ENCODE peak calls at places on chromosomes 16 and 17, in four cellular contexts. X, N, M and O are unnamed samples.

GRCh38 chr17:15951368-15952047 is 6.6 kb downstream of the ADORA2B start:
- DNase-seq in X (no peak), N (peak), M (no peak), O (no peak)

GRCh38 chr16:84055366-84055765 is 12.8 kb upstream of the SLC38A8 start:
- DNase-seq in X (no peak), N (peak), M (no peak), O (no peak)

GRCh38 chr17:42979511-42980273 is at the start of gene PTGES3L:
- DNase-seq in X (no peak), N (peak), M (peak), O (peak)

GRCh38 chr17:52048503-52048902 is 110.0 kb downstream of the CA10 start:
- DNase-seq in X (no peak), N (no peak), M (no peak), O (no peak)

GRCh38 chr17:81976332-81977210 is 858 bp upstream of the ASPSCR1 start:
- DNase-seq in X (no peak), N (no peak), M (peak), O (peak)

GRCh38 chr17:34598161-34598776 is 18.9 kb downstream of the TMEM132E start:
- DNase-seq in X (no peak), N (no peak), M (no peak), O (no peak)

GRCh38 chr17:60167095-60167741 is 17.4 kb downstream of the CA4 start:
- DNase-seq in X (no peak), N (no peak), M (no peak), O (no peak)

GRCh38 chr17:68599091-68599872 is 1.9 kb downstream of the FAM20A start:
- DNase-seq in X (no peak), N (no peak), M (no peak), O (no peak)

GRCh38 chr16:49280861-49281331 is 742 bp downstream of the CBLN1 start:
- DNase-seq in X (no peak), N (no peak), M (no peak), O (peak)

GRCh38 chr17:50028207-50029120 is 27.4 kb upstream of the ITGA3 start:
- DNase-seq in X (no peak), N (no peak), M (peak), O (peak)

GRCh38 chr17:43667506-43668438 is 6.0 kb upstream of the MEOX1 start:
- DNase-seq in X (no peak), N (no peak), M (no peak), O (no peak)

GRCh38 chr16:77890075-77890474 is 101.7 kb downstream of the VAT1L start:
- DNase-seq in X (no peak), N (no peak), M (no peak), O (no peak)

GRCh38 chr17:19579867-19580565 is 46.4 kb downstream of the SLC47A1 start:
- DNase-seq in X (no peak), N (no peak), M (no peak), O (no peak)

GRCh38 chr17:39928868-39929651 is 1.5 kb downstream of the LRRC3C start:
- DNase-seq in X (no peak), N (no peak), M (peak), O (no peak)

GRCh38 chr17:33732116-33732515 is 439.0 kb upstream of the ASIC2 start:
- DNase-seq in X (no peak), N (no peak), M (no peak), O (no peak)

GRCh38 chr16:83110221-83110768 is 483.5 kb downstream of the CDH13 start:
- DNase-seq in X (no peak), N (no peak), M (no peak), O (no peak)

GRCh38 chr16:79980650-79981521 is 380.3 kb upstream of the MAF start:
- DNase-seq in X (no peak), N (no peak), M (no peak), O (peak)

GRCh38 chr17:28792877-28793666 is 49.3 kb downstream of the TRAF4 start:
- DNase-seq in X (no peak), N (no peak), M (peak), O (no peak)

GRCh38 chr16:10736926-10737625 is 6.6 kb upstream of the NUBP1 start:
- DNase-seq in X (peak), N (no peak), M (peak), O (peak)

GRCh38 chr17:50060951-50061712 is 5.2 kb downstream of the ITGA3 start:
- DNase-seq in X (no peak), N (peak), M (peak), O (no peak)

GRCh38 chr17:7955414-7956042 is 23.5 kb downstream of the CNTROB start:
- DNase-seq in X (no peak), N (no peak), M (no peak), O (no peak)

GRCh38 chr16:81601601-81602251 is 157.1 kb downstream of the CMIP start:
- DNase-seq in X (no peak), N (no peak), M (no peak), O (peak)

GRCh38 chr16:48535831-48536599 is 74.0 kb downstream of the N4BP1 start:
- DNase-seq in X (no peak), N (peak), M (no peak), O (peak)

GRCh38 chr16:56998352-56998751 is 9.0 kb downstream of the NLRC5 start:
- DNase-seq in X (no peak), N (peak), M (no peak), O (no peak)

GRCh38 chr16:56998861-56999260 is 9.5 kb downstream of the NLRC5 start:
- DNase-seq in X (no peak), N (peak), M (no peak), O (no peak)

GRCh38 chr16:56999409-57000270 is 10.3 kb downstream of the NLRC5 start:
- DNase-seq in X (no peak), N (peak), M (no peak), O (peak)

GRCh38 chr16:57001026-57001669 is 11.8 kb downstream of the NLRC5 start:
- DNase-seq in X (no peak), N (no peak), M (no peak), O (no peak)

DNA sequence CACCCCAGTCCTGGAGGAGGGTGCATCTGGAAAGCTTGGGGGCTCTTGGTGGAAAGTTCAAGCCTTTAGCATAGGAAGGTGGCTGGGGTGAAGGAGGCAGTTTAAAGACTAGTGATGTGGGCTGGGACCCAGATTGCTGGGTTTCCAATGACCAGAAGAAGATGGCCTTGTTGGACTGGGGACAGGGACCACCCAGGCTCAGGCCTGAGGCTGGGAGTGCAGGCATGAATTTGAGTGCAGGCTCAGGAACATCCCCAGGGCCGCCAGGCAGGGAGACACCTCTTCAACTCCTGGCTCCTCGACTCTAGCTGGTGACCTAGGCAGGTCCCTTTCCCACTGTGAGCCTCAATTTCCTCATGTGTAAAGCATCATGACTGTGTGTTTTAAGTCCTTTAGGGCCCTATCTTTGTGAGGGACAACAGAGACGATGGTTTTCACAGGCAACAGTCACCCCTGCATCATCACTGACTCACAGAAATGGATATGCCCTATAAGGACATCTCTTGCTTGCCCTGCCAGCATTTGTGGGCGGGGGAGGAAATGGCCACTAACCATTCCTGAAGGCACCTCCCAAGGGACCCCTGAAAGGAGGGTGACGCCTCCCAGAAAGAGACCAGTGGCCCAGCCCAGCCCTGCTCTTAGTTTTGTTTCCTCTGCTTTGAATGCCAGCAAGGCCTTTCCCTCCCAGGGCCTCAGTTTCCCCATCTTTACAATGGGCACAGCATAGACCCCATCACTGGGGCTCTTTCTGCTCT is 11.1 kb downstream of the NLRC5 start:
- DNase-seq in X (no peak), N (peak), M (peak), O (no peak)
- H3K27ac ChIP-seq in X (no peak), N (peak), M (no peak), O (peak)

GRCh38 chr17:37710344-37710886 is 34.4 kb downstream of the HNF1B start:
- DNase-seq in X (peak), N (no peak), M (peak), O (no peak)
- TF ChIP-seq EP300 in X (no peak), N (no peak), M (no peak), O (no peak)

GRCh38 chr17:66302761-66303626 is 581 bp downstream of the PRKCA start:
- DNase-seq in X (no peak), N (peak), M (peak), O (peak)

GRCh38 chr17:66306413-66306812 is 4.0 kb downstream of the PRKCA start:
- DNase-seq in X (no peak), N (no peak), M (no peak), O (no peak)

GRCh38 chr17:66307257-66307656 is 4.8 kb downstream of the PRKCA start:
- DNase-seq in X (no peak), N (no peak), M (no peak), O (no peak)

GRCh38 chr17:66301864-66302741 is at the start of gene PRKCA:
- DNase-seq in X (no peak), N (peak), M (peak), O (peak)

DNA sequence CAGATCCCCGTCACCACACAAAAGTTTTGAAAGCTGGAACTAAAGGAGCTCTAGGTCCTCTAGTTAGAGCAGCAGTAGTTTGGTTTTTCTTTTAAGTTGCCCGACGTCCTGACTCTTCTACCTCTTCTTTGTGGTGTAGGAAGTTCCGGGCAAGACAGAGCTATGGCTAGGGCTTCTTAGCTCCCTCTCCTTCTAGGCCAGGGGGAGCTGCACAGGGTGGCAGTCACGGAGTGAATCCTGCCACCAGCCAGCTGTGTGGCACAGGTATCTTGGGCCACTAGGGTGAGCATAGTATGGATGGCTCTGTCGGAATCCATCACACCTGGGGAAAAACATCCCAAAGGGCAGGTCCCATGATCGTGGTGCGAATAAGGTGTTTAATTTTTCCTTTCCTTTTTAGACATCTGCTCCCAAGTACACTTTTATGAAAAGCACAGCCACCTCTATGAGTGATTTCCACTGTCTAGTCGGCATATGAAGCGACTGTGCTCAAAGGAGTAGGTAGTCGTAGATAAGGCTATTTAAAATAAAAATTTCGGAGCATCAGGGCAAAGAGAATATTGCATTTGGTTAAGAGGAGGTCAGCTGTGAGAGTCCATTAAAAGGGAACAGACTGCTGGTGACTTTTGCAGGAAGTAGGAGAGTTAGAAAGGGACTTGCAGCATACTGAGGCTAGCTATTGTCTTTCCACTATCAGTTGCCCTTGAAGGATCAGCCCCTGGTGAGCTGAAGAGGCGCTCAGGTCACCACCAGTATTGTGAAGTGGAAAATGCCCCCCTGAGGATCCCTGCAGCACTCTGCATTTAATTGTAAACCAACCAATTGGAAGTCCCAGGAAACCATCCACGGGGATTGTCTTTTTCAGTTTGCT is 2.1 kb downstream of the PRKCA start:
- DNase-seq in X (peak), N (no peak), M (peak), O (no peak)
- H3K4me3 ChIP-seq in X (peak), N (peak), M (peak), O (peak)

GRCh38 chr16:73193464-73193863 is 145.5 kb upstream of the ZFHX3 start:
- DNase-seq in X (no peak), N (no peak), M (no peak), O (no peak)

GRCh38 chr16:73189132-73189531 is 141.2 kb upstream of the ZFHX3 start:
- DNase-seq in X (no peak), N (no peak), M (no peak), O (no peak)

GRCh38 chr16:73191111-73192046 is 143.5 kb upstream of the ZFHX3 start:
- DNase-seq in X (no peak), N (no peak), M (no peak), O (no peak)

GRCh38 chr16:73190688-73191087 is 142.8 kb upstream of the ZFHX3 start:
- DNase-seq in X (no peak), N (no peak), M (no peak), O (no peak)

DNA sequence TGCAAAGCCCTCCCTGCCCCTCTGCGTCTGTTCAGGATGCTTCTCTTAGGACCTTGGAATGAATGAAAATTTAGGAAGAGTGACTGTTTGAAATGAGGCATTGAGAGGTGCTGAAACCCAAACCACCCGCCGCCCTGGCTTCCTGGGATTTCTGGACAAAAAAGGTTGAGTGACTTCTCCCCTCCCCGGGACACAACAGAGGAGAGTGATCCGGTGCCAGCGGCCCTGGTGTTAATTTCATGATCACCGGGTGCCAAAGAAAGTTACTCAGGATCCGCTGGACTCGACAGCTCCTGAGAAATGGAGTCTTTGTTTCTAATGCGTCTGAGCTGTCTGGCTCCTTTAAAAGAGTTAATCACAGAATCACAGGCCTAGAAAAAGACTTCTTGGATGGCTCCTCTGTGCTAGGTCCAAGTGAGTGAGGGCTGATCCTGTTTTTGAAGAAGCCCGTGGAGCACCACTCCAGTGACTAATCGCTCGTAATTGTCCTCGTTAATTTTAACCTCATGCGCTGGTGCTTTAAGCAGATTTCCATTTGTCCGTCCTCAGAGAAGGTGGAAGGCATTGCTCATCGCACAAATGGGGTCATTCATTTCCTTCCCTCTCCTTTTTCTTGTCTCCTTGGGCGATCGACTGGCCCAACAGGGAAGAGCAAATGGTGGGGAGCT is 144.4 kb upstream of the ZFHX3 start:
- DNase-seq in X (no peak), N (no peak), M (no peak), O (no peak)
- H3K27ac ChIP-seq in X (no peak), N (no peak), M (no peak), O (no peak)

GRCh38 chr17:2071024-2071385 is 16.1 kb downstream of the HIC1 start:
- DNase-seq in X (no peak), N (no peak), M (no peak), O (no peak)

GRCh38 chr17:2070241-2071023 is 15.5 kb downstream of the HIC1 start:
- DNase-seq in X (no peak), N (no peak), M (no peak), O (no peak)

GRCh38 chr17:2068589-2069051 is 13.7 kb downstream of the HIC1 start:
- DNase-seq in X (no peak), N (no peak), M (no peak), O (no peak)

GRCh38 chr17:2074919-2075318 is 20.0 kb downstream of the HIC1 start:
- DNase-seq in X (no peak), N (no peak), M (no peak), O (peak)

GRCh38 chr17:2071421-2072281 is 16.7 kb downstream of the HIC1 start:
- DNase-seq in X (no peak), N (peak), M (no peak), O (no peak)
- TF ChIP-seq EP300 in X (no peak), N (peak), M (no peak), O (peak)

DNA sequence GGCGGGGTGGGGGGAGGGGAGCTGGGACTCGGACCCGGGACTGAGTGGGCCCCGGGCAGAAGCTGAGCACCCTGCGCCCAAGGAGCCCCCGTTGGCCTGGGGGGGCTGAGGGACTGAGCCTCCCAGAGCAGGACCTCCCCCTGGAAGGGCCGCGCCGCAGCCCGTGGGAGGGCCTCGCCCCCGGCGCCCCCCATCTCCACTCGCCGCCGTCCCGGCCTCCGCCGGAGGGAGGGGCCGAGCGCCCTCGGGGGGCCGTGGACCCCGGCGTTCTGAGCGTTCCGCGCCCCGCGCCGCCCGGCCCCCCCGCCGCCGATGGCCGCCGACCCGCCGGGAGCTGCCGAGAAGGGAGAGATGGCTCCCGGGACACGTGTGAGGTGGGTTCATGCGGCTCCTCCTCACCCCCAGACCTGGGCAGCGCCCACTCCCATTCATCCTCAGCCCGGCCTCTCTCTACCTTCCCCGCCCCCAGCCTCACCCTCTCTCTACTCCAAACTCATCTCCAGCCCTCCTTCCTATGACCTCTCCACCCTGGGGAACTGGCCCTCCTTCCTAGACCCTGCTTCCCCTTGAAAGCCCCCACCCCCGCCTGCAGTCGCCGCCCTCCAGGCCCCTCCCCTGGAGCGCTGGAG is 828 bp downstream of the FBXL19 start:
- DNase-seq in X (no peak), N (no peak), M (no peak), O (peak)
- H3K4me3 ChIP-seq in X (peak), N (peak), M (peak), O (peak)

GRCh38 chr17:63987616-63988478 is 10.3 kb upstream of the PRR29 start:
- DNase-seq in X (no peak), N (no peak), M (no peak), O (no peak)
- H3K27ac ChIP-seq in X (no peak), N (peak), M (no peak), O (no peak)